ENCODE peak calls at places on chromosomes 1 and 21, in nine cellular contexts. S is IMR-90, K is ovary, I is GM12891, X is Peyer's patch, E is right lobe of liver, L is lower leg skin, U is heart left ventricle, Z is esophagus squamous epithelium. H is an unnamed sample.

GRCh38 chr1:183554577-183554976 is 35.7 kb downstream of the NCF2 start:
- DNase-seq in S (no peak), K (no peak), I (no peak), X (no peak), E (no peak), L (no peak), U (no peak), Z (no peak), H (no peak)

GRCh38 chr1:6419803-6420593 is at the start of gene HES2:
- DNase-seq in S (no peak), K (no peak), I (no peak), X (peak), E (no peak), L (no peak), U (no peak), Z (no peak), H (peak)

GRCh38 chr1:66503841-66504470 is 30.0 kb upstream of the SGIP1 start:
- DNase-seq in S (peak), K (no peak), I (no peak), X (peak), E (no peak), L (no peak), U (peak), Z (no peak), H (peak)

GRCh38 chr1:226892534-226892895 is 22.1 kb downstream of the PSEN2 start:
- DNase-seq in S (no peak), K (no peak), I (no peak), X (no peak), E (no peak), L (no peak), U (no peak), Z (no peak), H (no peak)

GRCh38 chr21:46634966-46635323 is 529 bp upstream of the PRMT2 start:
- DNase-seq in S (peak), K (peak), I (no peak), X (no peak), E (peak), L (no peak), U (peak), Z (no peak), H (peak)

GRCh38 chr21:37639756-37640155 is 273.2 kb downstream of the DYRK1A start:
- DNase-seq in S (no peak), K (no peak), I (no peak), X (no peak), E (no peak), L (no peak), U (no peak), Z (no peak), H (no peak)

GRCh38 chr1:15975358-15975804 is 520 bp downstream of the ZBTB17 start:
- DNase-seq in S (peak), K (no peak), I (peak), X (peak), E (peak), L (no peak), U (peak), Z (no peak), H (peak)

GRCh38 chr1:160996195-160996594 is 24.8 kb downstream of the F11R start:
- DNase-seq in S (peak), K (no peak), I (no peak), X (no peak), E (no peak), L (no peak), U (no peak), Z (no peak), H (no peak)

GRCh38 chr1:205715628-205716027 is 34.4 kb downstream of the NUCKS1 start:
- DNase-seq in S (peak), K (no peak), I (no peak), X (no peak), E (no peak), L (no peak), U (no peak), Z (no peak), H (no peak)

GRCh38 chr1:200269256-200269655 is 140.6 kb downstream of the ZNF281 start:
- DNase-seq in S (no peak), K (no peak), I (no peak), X (no peak), E (no peak), L (no peak), U (no peak), Z (no peak), H (no peak)

GRCh38 chr1:15736035-15736665 is at the start of gene SLC25A34:
- DNase-seq in S (no peak), K (no peak), I (no peak), X (peak), E (peak), L (no peak), U (peak), Z (no peak), H (no peak)

GRCh38 chr1:185154912-185155513 is 1.7 kb downstream of the TRMT1L start:
- DNase-seq in S (peak), K (no peak), I (no peak), X (no peak), E (no peak), L (no peak), U (no peak), Z (no peak), H (peak)

GRCh38 chr1:117210831-117211261 is at the start of gene VTCN1:
- DNase-seq in S (no peak), K (no peak), I (no peak), X (peak), E (no peak), L (no peak), U (no peak), Z (no peak), H (no peak)

GRCh38 chr1:94884101-94884875 is 42.6 kb downstream of the CNN3 start:
- DNase-seq in S (peak), K (peak), I (no peak), X (no peak), E (no peak), L (no peak), U (no peak), Z (no peak), H (peak)

GRCh38 chr1:156551866-156552265 is 20.5 kb downstream of the IQGAP3 start:
- DNase-seq in S (peak), K (no peak), I (no peak), X (no peak), E (peak), L (no peak), U (no peak), Z (no peak), H (no peak)

GRCh38 chr21:16588433-16588860 is 858.7 kb downstream of the USP25 start:
- DNase-seq in S (peak), K (peak), I (no peak), X (peak), E (peak), L (peak), U (peak), Z (no peak), H (no peak)

GRCh38 chr21:31897311-31897710 is 24.5 kb downstream of the HUNK start:
- DNase-seq in S (peak), K (no peak), I (no peak), X (no peak), E (no peak), L (peak), U (no peak), Z (no peak), H (no peak)

GRCh38 chr1:38953433-38953860 is 11.8 kb upstream of the RHBDL2 start:
- DNase-seq in S (no peak), K (no peak), I (no peak), X (no peak), E (no peak), L (no peak), U (no peak), Z (no peak), H (peak)

GRCh38 chr1:55750020-55750995 is 535.1 kb upstream of the USP24 start:
- DNase-seq in S (no peak), K (no peak), I (no peak), X (no peak), E (no peak), L (no peak), U (no peak), Z (no peak), H (no peak)

GRCh38 chr1:10380594-10381275 is 18.1 kb upstream of the PGD start:
- DNase-seq in S (peak), K (peak), I (no peak), X (no peak), E (no peak), L (no peak), U (no peak), Z (no peak), H (no peak)

GRCh38 chr21:25999935-26000582 is 170.5 kb downstream of the APP start:
- DNase-seq in S (no peak), K (no peak), I (no peak), X (peak), E (no peak), L (no peak), U (no peak), Z (no peak), H (no peak)

GRCh38 chr21:38956791-38957571 is 151.3 kb downstream of the ETS2 start:
- DNase-seq in S (peak), K (no peak), I (no peak), X (no peak), E (peak), L (no peak), U (no peak), Z (no peak), H (peak)

GRCh38 chr1:88022507-88022906 is 661.6 kb upstream of the PKN2 start:
- DNase-seq in S (no peak), K (no peak), I (no peak), X (no peak), E (no peak), L (no peak), U (no peak), Z (no peak), H (no peak)

DNA sequence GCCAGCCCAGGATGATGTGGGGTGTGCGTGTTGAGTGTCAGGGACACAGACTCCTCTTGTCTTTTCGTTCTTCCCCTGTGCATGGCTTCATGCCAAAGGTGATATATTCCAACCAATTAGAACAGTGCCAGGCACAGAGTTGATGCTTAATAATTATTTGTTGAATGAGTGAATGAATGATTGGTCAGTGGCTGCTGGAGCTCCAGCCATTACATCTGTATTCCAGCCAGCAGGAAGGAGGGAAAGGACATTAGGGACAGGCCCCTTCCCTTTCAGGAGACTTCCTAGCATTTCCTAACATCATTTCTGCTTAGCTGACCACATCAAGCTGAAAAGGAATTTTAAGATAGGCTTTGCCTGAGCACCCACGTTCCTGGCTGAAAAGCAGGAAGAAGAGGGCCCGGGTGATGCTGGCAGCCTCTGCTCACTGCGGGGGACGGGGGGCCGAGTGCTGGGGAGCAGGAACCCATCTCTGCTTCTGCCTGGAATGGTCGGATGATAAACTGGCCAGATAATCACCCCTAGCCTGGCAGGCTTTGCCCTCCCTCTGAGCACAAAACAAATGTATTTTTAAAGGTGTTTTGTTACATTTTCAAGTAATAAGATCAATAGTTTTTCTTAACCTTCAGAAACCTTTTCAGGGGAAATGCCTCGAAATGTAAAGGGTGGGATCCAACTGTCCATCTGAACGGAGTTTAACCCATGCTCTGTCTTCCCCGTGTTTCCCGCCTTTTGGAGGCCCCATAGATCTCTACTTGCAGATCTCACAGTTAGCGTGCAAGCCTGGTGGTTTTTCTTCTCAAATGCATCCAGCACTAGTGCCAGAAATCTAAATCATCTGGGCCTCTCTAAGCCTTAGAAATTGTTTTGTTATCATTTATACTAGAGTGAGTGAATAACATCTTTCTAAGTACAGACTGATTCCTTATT is 39.0 kb downstream of the SLC37A1 start:
- DNase-seq in S (no peak), K (no peak), I (no peak), X (peak), E (no peak), L (peak), U (no peak), Z (no peak), H (no peak)
- TF ChIP-seq POLR2A in S (no peak), K (no peak), I (no peak), X (no peak), E (no peak), L (no peak), U (no peak), Z (no peak), H (no peak)

DNA sequence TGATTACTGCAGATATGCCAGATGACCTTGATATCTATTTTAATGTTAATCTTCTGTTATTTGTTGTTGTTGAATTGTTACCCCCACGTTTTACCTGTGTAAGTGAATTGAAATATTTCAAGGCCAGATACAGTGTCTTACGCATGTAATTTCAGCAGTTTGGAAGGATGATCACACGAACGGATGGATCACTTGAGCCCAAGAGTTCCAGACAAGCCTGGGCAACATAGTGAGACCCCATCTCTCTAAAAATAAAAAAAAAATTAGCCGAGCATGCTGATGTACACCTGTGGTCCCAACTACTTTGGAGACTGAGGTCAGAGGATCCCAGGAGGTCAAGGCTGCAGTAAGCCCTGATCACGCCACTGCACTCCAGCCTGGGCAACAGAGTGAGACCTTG is 32.2 kb downstream of the SDCCAG8 start:
- DNase-seq in S (no peak), K (no peak), I (no peak), X (no peak), E (no peak), L (no peak), U (no peak), Z (no peak), H (no peak)
- TF ChIP-seq POLR2A in S (no peak), K (no peak), I (no peak), X (no peak), E (no peak), L (no peak), U (no peak), Z (no peak), H (no peak)

GRCh38 chr1:150560986-150561829 is 12.0 kb downstream of the ADAMTSL4 start:
- DNase-seq in S (peak), K (peak), I (no peak), X (peak), E (peak), L (peak), U (peak), Z (peak), H (peak)
- TF ChIP-seq POLR2A in S (peak), K (peak), I (no peak), X (peak), E (peak), L (no peak), U (peak), Z (peak), H (peak)

GRCh38 chr1:982765-983436 is 1.0 kb upstream of the PERM1 start:
- DNase-seq in S (no peak), K (no peak), I (no peak), X (no peak), E (peak), L (no peak), U (peak), Z (no peak), H (no peak)

GRCh38 chr1:983736-984475 is 2.0 kb upstream of the PERM1 start:
- DNase-seq in S (no peak), K (no peak), I (peak), X (peak), E (peak), L (no peak), U (peak), Z (no peak), H (peak)

GRCh38 chr1:981491-981954 is 370 bp downstream of the PERM1 start:
- DNase-seq in S (no peak), K (peak), I (no peak), X (no peak), E (peak), L (no peak), U (peak), Z (no peak), H (no peak)

GRCh38 chr1:980602-981395 is 1.1 kb downstream of the PERM1 start:
- DNase-seq in S (no peak), K (peak), I (no peak), X (no peak), E (peak), L (no peak), U (peak), Z (no peak), H (no peak)

DNA sequence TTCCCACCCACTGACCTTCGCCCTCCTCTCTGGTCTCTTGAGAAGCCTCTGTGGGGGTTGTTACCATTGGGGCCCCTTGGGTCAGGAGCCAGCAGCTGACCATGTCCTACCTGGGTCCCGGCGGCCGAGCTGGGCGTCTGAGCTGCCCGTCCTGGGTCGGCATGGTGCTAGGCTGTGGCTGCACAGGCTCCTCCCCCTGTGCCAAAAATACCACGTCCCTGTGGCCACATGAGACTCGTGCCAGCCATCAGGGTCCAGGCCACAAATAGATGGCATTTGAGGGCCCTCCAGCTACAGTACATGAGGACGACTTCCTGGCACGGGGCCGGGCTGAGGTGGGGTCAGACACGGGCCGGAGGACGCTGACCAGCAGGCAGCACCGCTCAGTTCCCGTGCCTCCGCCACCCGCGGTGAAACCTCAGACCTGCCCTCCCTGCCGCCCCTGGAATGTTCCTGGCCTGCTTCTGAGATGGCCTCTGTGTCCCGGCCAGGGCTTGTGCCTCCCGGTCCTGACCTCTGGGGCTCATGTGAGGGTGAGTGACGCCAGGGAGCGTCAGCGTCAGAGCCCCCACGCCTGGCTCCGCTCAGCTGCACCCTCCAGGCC is at the start of gene PERM1:
- DNase-seq in S (no peak), K (peak), I (no peak), X (no peak), E (peak), L (no peak), U (peak), Z (no peak), H (no peak)
- TF ChIP-seq POLR2A in S (no peak), K (no peak), I (no peak), X (no peak), E (no peak), L (no peak), U (peak), Z (no peak), H (no peak)

GRCh38 chr21:41670056-41670805 is 96.6 kb downstream of the RIPK4 start:
- DNase-seq in S (no peak), K (no peak), I (no peak), X (no peak), E (peak), L (peak), U (no peak), Z (no peak), H (no peak)
- TF ChIP-seq POLR2A in S (no peak), K (no peak), I (no peak), X (no peak), E (no peak), L (no peak), U (no peak), Z (no peak), H (no peak)